ENCODE peak calls at places on chromosome 3, in six cellular contexts. One of them, this sample, is unnamed.

GRCh38 chr3:197484204-197484901 is 71.4 kb downstream of the BDH1 start:
- DNase-seq in colonic mucosa: no peak
- DNase-seq in SK-N-SH: no peak
- DNase-seq in RWPE1: no peak
- DNase-seq in tibial artery: no peak
- DNase-seq in stomach: no peak
- DNase-seq in this sample: no peak

GRCh38 chr3:58612825-58613224 is 35.6 kb upstream of the FAM107A start:
- DNase-seq in colonic mucosa: no peak
- DNase-seq in SK-N-SH: no peak
- DNase-seq in RWPE1: no peak
- DNase-seq in tibial artery: no peak
- DNase-seq in stomach: no peak
- DNase-seq in this sample: no peak

GRCh38 chr3:193665370-193665989 is 72.5 kb downstream of the OPA1 start:
- DNase-seq in colonic mucosa: no peak
- DNase-seq in SK-N-SH: peak; percentile 24
- DNase-seq in RWPE1: peak; percentile 20
- DNase-seq in tibial artery: no peak
- DNase-seq in stomach: no peak
- DNase-seq in this sample: no peak

GRCh38 chr3:7371693-7372572 is 511.0 kb downstream of the GRM7 start:
- DNase-seq in colonic mucosa: no peak
- DNase-seq in SK-N-SH: no peak
- DNase-seq in RWPE1: no peak
- DNase-seq in tibial artery: no peak
- DNase-seq in stomach: no peak
- DNase-seq in this sample: no peak

GRCh38 chr3:27378331-27378730 is 9.1 kb upstream of the NEK10 start:
- DNase-seq in colonic mucosa: no peak
- DNase-seq in SK-N-SH: no peak
- DNase-seq in RWPE1: no peak
- DNase-seq in tibial artery: no peak
- DNase-seq in stomach: no peak
- DNase-seq in this sample: no peak

GRCh38 chr3:72405943-72406585 is 442.2 kb downstream of the SHQ1 start:
- DNase-seq in colonic mucosa: no peak
- DNase-seq in SK-N-SH: no peak
- DNase-seq in RWPE1: no peak
- DNase-seq in tibial artery: no peak
- DNase-seq in stomach: no peak
- DNase-seq in this sample: no peak

GRCh38 chr3:197674741-197675567 is 61.8 kb downstream of the RUBCN start:
- DNase-seq in colonic mucosa: no peak
- DNase-seq in SK-N-SH: no peak
- DNase-seq in RWPE1: no peak
- DNase-seq in tibial artery: no peak
- DNase-seq in stomach: no peak
- DNase-seq in this sample: no peak

GRCh38 chr3:171260430-171260829 is 199.8 kb downstream of the TNIK start:
- DNase-seq in colonic mucosa: no peak
- DNase-seq in SK-N-SH: no peak
- DNase-seq in RWPE1: no peak
- DNase-seq in tibial artery: no peak
- DNase-seq in stomach: no peak
- DNase-seq in this sample: no peak

GRCh38 chr3:192850501-192850981 is 67.1 kb downstream of the MB21D2 start:
- DNase-seq in colonic mucosa: peak; percentile 76
- DNase-seq in SK-N-SH: no peak
- DNase-seq in RWPE1: peak; percentile 88
- DNase-seq in tibial artery: no peak
- DNase-seq in stomach: peak; percentile 45
- DNase-seq in this sample: peak; percentile 24

GRCh38 chr3:13281657-13282527 is 138.2 kb downstream of the NUP210 start:
- DNase-seq in colonic mucosa: peak; percentile 36
- DNase-seq in SK-N-SH: peak; percentile 50
- DNase-seq in RWPE1: no peak
- DNase-seq in tibial artery: peak; percentile 64
- DNase-seq in stomach: no peak
- DNase-seq in this sample: peak; percentile 55

GRCh38 chr3:72892081-72892763 is 4.4 kb downstream of the GXYLT2 start:
- DNase-seq in colonic mucosa: peak; percentile 52
- DNase-seq in SK-N-SH: no peak
- DNase-seq in RWPE1: peak; percentile 38
- DNase-seq in tibial artery: no peak
- DNase-seq in stomach: no peak
- DNase-seq in this sample: peak; percentile 54

GRCh38 chr3:135513106-135514063 is 452.1 kb upstream of the PPP2R3A start:
- DNase-seq in colonic mucosa: no peak
- DNase-seq in SK-N-SH: no peak
- DNase-seq in RWPE1: peak; percentile 53
- DNase-seq in tibial artery: no peak
- DNase-seq in stomach: no peak
- DNase-seq in this sample: no peak

GRCh38 chr3:71395927-71396695 is 187.4 kb downstream of the FOXP1 start:
- DNase-seq in colonic mucosa: no peak
- DNase-seq in SK-N-SH: no peak
- DNase-seq in RWPE1: no peak
- DNase-seq in tibial artery: no peak
- DNase-seq in stomach: no peak
- DNase-seq in this sample: no peak

GRCh38 chr3:36991923-36992805 is 767 bp downstream of the EPM2AIP1 start:
- DNase-seq in colonic mucosa: no peak
- DNase-seq in SK-N-SH: no peak
- DNase-seq in RWPE1: peak; percentile 5
- DNase-seq in tibial artery: no peak
- DNase-seq in stomach: no peak
- DNase-seq in this sample: peak; percentile 42

GRCh38 chr3:52299815-52300611 is 12.4 kb downstream of the GLYCTK start:
- DNase-seq in colonic mucosa: no peak
- DNase-seq in SK-N-SH: peak; percentile 76
- DNase-seq in RWPE1: no peak
- DNase-seq in tibial artery: no peak
- DNase-seq in stomach: peak; percentile 62
- DNase-seq in this sample: peak; percentile 36

GRCh38 chr3:135965129-135965505 is 411 bp upstream of the PPP2R3A start:
- DNase-seq in colonic mucosa: no peak
- DNase-seq in SK-N-SH: no peak
- DNase-seq in RWPE1: no peak
- DNase-seq in tibial artery: no peak
- DNase-seq in stomach: no peak
- DNase-seq in this sample: no peak

GRCh38 chr3:23763040-23763477 is 42.7 kb upstream of the UBE2E1 start:
- DNase-seq in colonic mucosa: no peak
- DNase-seq in SK-N-SH: peak; percentile 62
- DNase-seq in RWPE1: no peak
- DNase-seq in tibial artery: no peak
- DNase-seq in stomach: no peak
- DNase-seq in this sample: no peak

GRCh38 chr3:13546667-13547171 is 2.2 kb upstream of the FBLN2 start:
- DNase-seq in colonic mucosa: no peak
- DNase-seq in SK-N-SH: peak; percentile 71
- DNase-seq in RWPE1: no peak
- DNase-seq in tibial artery: no peak
- DNase-seq in stomach: no peak
- DNase-seq in this sample: peak; percentile 62

GRCh38 chr3:29319262-29319661 is 38.4 kb downstream of the RBMS3 start:
- DNase-seq in colonic mucosa: no peak
- DNase-seq in SK-N-SH: no peak
- DNase-seq in RWPE1: no peak
- DNase-seq in tibial artery: no peak
- DNase-seq in stomach: no peak
- DNase-seq in this sample: no peak

GRCh38 chr3:151210676-151211381 is 7.8 kb upstream of the GPR171 start:
- DNase-seq in colonic mucosa: peak; percentile 45
- DNase-seq in SK-N-SH: no peak
- DNase-seq in RWPE1: no peak
- DNase-seq in tibial artery: no peak
- DNase-seq in stomach: no peak
- DNase-seq in this sample: no peak
- TF ChIP-seq CTCF in colonic mucosa: no peak
- TF ChIP-seq CTCF in SK-N-SH: peak; percentile 30
- TF ChIP-seq CTCF in RWPE1: no peak
- TF ChIP-seq CTCF in tibial artery: no peak
- TF ChIP-seq CTCF in stomach: no peak
- TF ChIP-seq CTCF in this sample: peak; percentile 20

GRCh38 chr3:195270350-195271115 is 426 bp downstream of the XXYLT1 start:
- DNase-seq in colonic mucosa: peak; percentile 80
- DNase-seq in SK-N-SH: peak; percentile 72
- DNase-seq in RWPE1: peak; percentile 57
- DNase-seq in tibial artery: no peak
- DNase-seq in stomach: no peak
- DNase-seq in this sample: peak; percentile 59
- H3K27ac ChIP-seq in colonic mucosa: peak overlapping the region; percentile 95
- H3K27ac ChIP-seq in SK-N-SH: peak overlapping the region; percentile 94
- H3K27ac ChIP-seq in RWPE1: peak overlapping the region; percentile 91
- H3K27ac ChIP-seq in tibial artery: peak overlapping the region; percentile 77
- H3K27ac ChIP-seq in stomach: peak overlapping the region; percentile 86
- H3K27ac ChIP-seq in this sample: no peak overlapping the region

GRCh38 chr3:53518495-53518981 is 24.1 kb downstream of the CACNA1D start:
- DNase-seq in colonic mucosa: no peak
- DNase-seq in SK-N-SH: no peak
- DNase-seq in RWPE1: no peak
- DNase-seq in tibial artery: no peak
- DNase-seq in stomach: no peak
- DNase-seq in this sample: no peak

GRCh38 chr3:53519047-53519717 is 24.8 kb downstream of the CACNA1D start:
- DNase-seq in colonic mucosa: no peak
- DNase-seq in SK-N-SH: peak; percentile 56
- DNase-seq in RWPE1: no peak
- DNase-seq in tibial artery: no peak
- DNase-seq in stomach: no peak
- DNase-seq in this sample: no peak

GRCh38 chr3:53509494-53509893 is 15.1 kb downstream of the CACNA1D start:
- DNase-seq in colonic mucosa: no peak
- DNase-seq in SK-N-SH: no peak
- DNase-seq in RWPE1: no peak
- DNase-seq in tibial artery: no peak
- DNase-seq in stomach: no peak
- DNase-seq in this sample: no peak

GRCh38 chr3:53516339-53516738 is 21.9 kb downstream of the CACNA1D start:
- DNase-seq in colonic mucosa: no peak
- DNase-seq in SK-N-SH: no peak
- DNase-seq in RWPE1: no peak
- DNase-seq in tibial artery: no peak
- DNase-seq in stomach: no peak
- DNase-seq in this sample: no peak

DNA sequence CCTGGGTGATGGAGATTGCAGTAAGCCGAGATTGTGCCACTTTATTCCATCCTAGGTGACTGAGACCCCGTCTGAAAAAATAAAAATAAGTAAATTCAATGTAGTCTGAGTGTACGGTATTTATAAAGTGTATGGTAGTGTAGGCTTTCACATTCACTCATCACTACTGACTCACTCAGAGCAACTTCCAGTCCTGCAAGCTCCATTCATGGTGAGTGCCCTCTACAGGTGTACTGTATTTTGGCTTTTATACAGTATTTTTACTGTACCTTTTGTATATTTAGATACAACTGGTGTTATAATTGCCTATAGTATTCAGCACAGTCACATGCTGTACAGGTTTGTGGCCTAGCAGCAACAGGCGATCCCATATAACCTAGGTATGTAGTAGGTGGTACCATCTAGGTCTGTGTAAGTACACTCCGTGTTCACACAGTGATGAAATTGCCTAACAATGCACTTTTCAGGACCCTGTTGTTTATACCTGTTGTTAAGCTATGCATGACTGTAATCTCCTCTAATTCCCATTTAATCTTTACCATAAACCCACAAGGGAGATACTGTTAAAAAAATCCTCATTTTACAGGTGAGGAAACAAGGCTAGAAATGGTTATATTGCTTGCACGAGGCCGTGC is 19.3 kb downstream of the CACNA1D start:
- DNase-seq in colonic mucosa: no peak
- DNase-seq in SK-N-SH: no peak
- DNase-seq in RWPE1: no peak
- DNase-seq in tibial artery: no peak
- DNase-seq in stomach: no peak
- DNase-seq in this sample: no peak
- TF ChIP-seq CTCF in colonic mucosa: no peak
- TF ChIP-seq CTCF in SK-N-SH: peak; percentile 36
- TF ChIP-seq CTCF in RWPE1: no peak
- TF ChIP-seq CTCF in tibial artery: no peak
- TF ChIP-seq CTCF in stomach: no peak
- TF ChIP-seq CTCF in this sample: peak; percentile 25

GRCh38 chr3:99559196-99559595 is 79.2 kb upstream of the COL8A1 start:
- DNase-seq in colonic mucosa: no peak
- DNase-seq in SK-N-SH: no peak
- DNase-seq in RWPE1: no peak
- DNase-seq in tibial artery: no peak
- DNase-seq in stomach: no peak
- DNase-seq in this sample: no peak

GRCh38 chr3:99561056-99561455 is 77.3 kb upstream of the COL8A1 start:
- DNase-seq in colonic mucosa: no peak
- DNase-seq in SK-N-SH: no peak
- DNase-seq in RWPE1: no peak
- DNase-seq in tibial artery: no peak
- DNase-seq in stomach: no peak
- DNase-seq in this sample: no peak

GRCh38 chr3:99565316-99565715 is 73.1 kb upstream of the COL8A1 start:
- DNase-seq in colonic mucosa: no peak
- DNase-seq in SK-N-SH: no peak
- DNase-seq in RWPE1: no peak
- DNase-seq in tibial artery: no peak
- DNase-seq in stomach: no peak
- DNase-seq in this sample: no peak

GRCh38 chr3:99562138-99562537 is 76.3 kb upstream of the COL8A1 start:
- DNase-seq in colonic mucosa: no peak
- DNase-seq in SK-N-SH: no peak
- DNase-seq in RWPE1: peak; percentile 21
- DNase-seq in tibial artery: no peak
- DNase-seq in stomach: no peak
- DNase-seq in this sample: no peak

DNA sequence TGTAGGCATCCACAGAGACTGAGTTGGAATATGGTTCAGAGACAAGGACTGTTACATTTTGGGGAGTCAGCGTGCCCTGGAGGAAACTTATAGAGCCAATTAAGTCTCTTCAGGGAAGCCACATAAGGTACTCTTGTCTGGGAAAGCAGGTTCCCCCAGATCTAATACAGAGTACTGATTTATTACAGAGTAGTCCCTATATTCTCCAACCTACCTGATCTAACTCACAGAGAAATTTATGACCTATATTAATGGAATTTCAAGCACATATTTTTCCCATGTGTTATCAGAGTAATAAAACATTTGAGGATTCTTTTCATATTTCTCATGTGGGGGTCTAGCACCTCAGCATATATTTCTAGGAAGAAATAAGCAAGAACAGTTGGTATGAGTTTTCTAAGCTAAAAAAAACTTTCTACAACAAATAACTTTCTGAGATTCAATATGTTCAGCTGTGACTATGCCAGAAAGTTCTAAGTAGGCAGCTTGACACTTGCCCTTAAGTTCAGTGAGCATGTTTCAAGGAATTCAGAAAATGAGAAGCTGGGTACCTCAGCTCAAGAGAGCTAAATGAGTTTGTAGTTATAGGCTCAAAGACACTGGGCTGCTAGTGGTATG is 75.3 kb upstream of the COL8A1 start:
- DNase-seq in colonic mucosa: no peak
- DNase-seq in SK-N-SH: no peak
- DNase-seq in RWPE1: peak; percentile 28
- DNase-seq in tibial artery: no peak
- DNase-seq in stomach: no peak
- DNase-seq in this sample: peak; percentile 42
- H3K27ac ChIP-seq in colonic mucosa: no peak overlapping the region
- H3K27ac ChIP-seq in SK-N-SH: no peak overlapping the region
- H3K27ac ChIP-seq in RWPE1: no peak overlapping the region
- H3K27ac ChIP-seq in tibial artery: no peak overlapping the region
- H3K27ac ChIP-seq in stomach: no peak overlapping the region
- H3K27ac ChIP-seq in this sample: no peak overlapping the region